ENCODE peak calls at places on chromosomes 1 and 21, in five cellular contexts. M is neural progenitor cell, P is mammary epithelial cell, V is hepatocyte, B is H9. G is an unnamed sample.
A peak's percentile ranks its signal among the peaks of the same experiment; 100 is the strongest.

GRCh38 chr1:67464741-67465140 is 34.5 kb upstream of the SERBP1 start:
- DNase-seq in M (no peak), P (no peak), V (no peak), B (no peak), G (no peak)

GRCh38 chr1:184359909-184360308 is 26.9 kb upstream of the C1orf21 start:
- DNase-seq in M (no peak), P (peak; percentile 13), V (no peak), B (no peak), G (no peak)

GRCh38 chr1:61322769-61323168 is 240.4 kb downstream of the NFIA start:
- DNase-seq in M (no peak), P (peak; percentile 77), V (no peak), B (no peak), G (no peak)

GRCh38 chr1:83839566-83840173 is 159.3 kb downstream of the TTLL7 start:
- DNase-seq in M (no peak), P (peak; percentile 7), V (no peak), B (no peak), G (no peak)

GRCh38 chr1:212607206-212607923 is 1.2 kb upstream of the ATF3 start:
- DNase-seq in M (peak; percentile 47), P (peak; percentile 46), V (no peak), B (no peak), G (no peak)

GRCh38 chr1:193769609-193770008 is 583.2 kb upstream of the B3GALT2 start:
- DNase-seq in M (no peak), P (no peak), V (no peak), B (no peak), G (no peak)

GRCh38 chr1:14071581-14071980 is 371.6 kb downstream of the PRDM2 start:
- DNase-seq in M (no peak), P (no peak), V (no peak), B (no peak), G (peak; percentile 21)

GRCh38 chr1:108050134-108050533 is 85.2 kb upstream of the VAV3 start:
- DNase-seq in M (no peak), P (no peak), V (no peak), B (no peak), G (no peak)

GRCh38 chr1:170073893-170074249 is 624 bp downstream of the KIFAP3 start:
- DNase-seq in M (no peak), P (no peak), V (peak; percentile 11), B (no peak), G (no peak)

GRCh38 chr1:153752561-153753195 is 22.5 kb upstream of the SLC27A3 start:
- DNase-seq in M (no peak), P (no peak), V (peak; percentile 52), B (no peak), G (peak; percentile 82)

GRCh38 chr1:23478896-23479790 is 4.8 kb downstream of the ASAP3 start:
- DNase-seq in M (no peak), P (no peak), V (peak; percentile 76), B (no peak), G (peak; percentile 78)

GRCh38 chr1:236605030-236605806 is 902 bp upstream of the HEATR1 start:
- DNase-seq in M (no peak), P (no peak), V (no peak), B (no peak), G (no peak)

GRCh38 chr1:178540646-178541045 is 27.7 kb downstream of the TEX35 start:
- DNase-seq in M (no peak), P (peak; percentile 36), V (peak; percentile 64), B (no peak), G (peak; percentile 73)

GRCh38 chr1:238052496-238053266 is 162.0 kb upstream of the ZP4 start:
- DNase-seq in M (no peak), P (peak; percentile 68), V (no peak), B (no peak), G (peak; percentile 14)

GRCh38 chr1:247448107-247448778 is 9.7 kb downstream of the OR2B11 start:
- DNase-seq in M (peak; percentile 56), P (peak; percentile 31), V (peak; percentile 63), B (peak; percentile 86), G (peak; percentile 35)

GRCh38 chr1:82829527-82829926 is 1028.8 kb downstream of the ADGRL2 start:
- DNase-seq in M (no peak), P (no peak), V (no peak), B (no peak), G (no peak)

GRCh38 chr1:116150368-116150767 is 39.2 kb downstream of the MAB21L3 start:
- DNase-seq in M (no peak), P (no peak), V (no peak), B (no peak), G (no peak)

GRCh38 chr1:214850432-214851010 is 232.0 kb upstream of the KCNK2 start:
- DNase-seq in M (no peak), P (peak; percentile 26), V (no peak), B (no peak), G (peak; percentile 54)

GRCh38 chr1:55703726-55704363 is 488.7 kb upstream of the USP24 start:
- DNase-seq in M (no peak), P (no peak), V (no peak), B (no peak), G (no peak)

GRCh38 chr1:185745165-185745564 is 11.0 kb downstream of the HMCN1 start:
- DNase-seq in M (no peak), P (no peak), V (no peak), B (no peak), G (no peak)

GRCh38 chr1:89894210-89894668 is 73.4 kb downstream of the LRRC8D start:
- DNase-seq in M (no peak), P (peak; percentile 47), V (no peak), B (no peak), G (peak; percentile 90)

GRCh38 chr1:21350132-21350885 is 60.0 kb upstream of the ECE1 start:
- DNase-seq in M (peak; percentile 40), P (peak; percentile 45), V (no peak), B (no peak), G (peak; percentile 28)

GRCh38 chr21:45073301-45074047 is 906 bp upstream of the ADARB1 start:
- DNase-seq in M (peak; percentile 66), P (no peak), V (peak; percentile 64), B (no peak), G (no peak)

GRCh38 chr1:236400061-236400638 is 6.1 kb downstream of the EDARADD start:
- DNase-seq in M (peak; percentile 63), P (no peak), V (no peak), B (peak; percentile 47), G (no peak)

GRCh38 chr1:160862151-160863061 is at the start of gene CD244:
- DNase-seq in M (no peak), P (peak; percentile 25), V (peak; percentile 28), B (peak; percentile 43), G (no peak)

GRCh38 chr1:204359474-204360255 is at the start of gene PLEKHA6:
- DNase-seq in M (peak; percentile 71), P (no peak), V (peak; percentile 52), B (no peak), G (peak; percentile 16)

GRCh38 chr1:218557731-218558130 is 212.6 kb downstream of the TGFB2 start:
- DNase-seq in M (no peak), P (peak; percentile 61), V (peak; percentile 21), B (peak; percentile 29), G (peak; percentile 40)

GRCh38 chr1:214101828-214102227 is 114.1 kb downstream of the PROX1 start:
- DNase-seq in M (no peak), P (no peak), V (no peak), B (no peak), G (no peak)

GRCh38 chr1:2288816-2289536 is 60.9 kb downstream of the SKI start:
- DNase-seq in M (no peak), P (no peak), V (no peak), B (no peak), G (no peak)

GRCh38 chr1:232988572-232989040 is 38.2 kb downstream of the NTPCR start:
- DNase-seq in M (no peak), P (peak; percentile 57), V (no peak), B (no peak), G (peak; percentile 98)

GRCh38 chr1:240310226-240310925 is 218.7 kb downstream of the FMN2 start:
- DNase-seq in M (no peak), P (no peak), V (no peak), B (no peak), G (peak; percentile 86)

GRCh38 chr1:87328121-87329050 is at the start of gene LMO4:
- DNase-seq in M (peak; percentile 98), P (peak; percentile 98), V (peak; percentile 97), B (peak; percentile 97), G (peak; percentile 97)

GRCh38 chr1:55877440-55878232 is 662.5 kb upstream of the USP24 start:
- DNase-seq in M (no peak), P (no peak), V (peak; percentile 27), B (no peak), G (no peak)

GRCh38 chr1:31203215-31203614 is 36.5 kb downstream of the NKAIN1 start:
- DNase-seq in M (no peak), P (peak; percentile 65), V (no peak), B (no peak), G (peak; percentile 48)

GRCh38 chr1:206738370-206739366 is 31.9 kb upstream of the IL19 start:
- DNase-seq in M (peak; percentile 29), P (peak; percentile 32), V (no peak), B (peak; percentile 49), G (no peak)
- TF ChIP-seq CTCF in M (peak; percentile 52), P (peak; percentile 60), V (peak; percentile 32), B (peak; percentile 62), G (peak; percentile 34)

GRCh38 chr1:180934563-180934962 is 21.9 kb downstream of the KIAA1614 start:
- DNase-seq in M (no peak), P (no peak), V (no peak), B (no peak), G (no peak)

GRCh38 chr1:180936110-180937011 is 23.7 kb downstream of the KIAA1614 start:
- DNase-seq in M (no peak), P (no peak), V (no peak), B (no peak), G (no peak)

GRCh38 chr1:180937624-180938225 is 25.0 kb downstream of the KIAA1614 start:
- DNase-seq in M (no peak), P (no peak), V (no peak), B (no peak), G (no peak)

GRCh38 chr1:180937012-180937372 is 24.3 kb downstream of the KIAA1614 start:
- DNase-seq in M (no peak), P (no peak), V (no peak), B (no peak), G (no peak)

GRCh38 chr1:180935326-180936109 is 22.8 kb downstream of the KIAA1614 start:
- DNase-seq in M (peak; percentile 39), P (no peak), V (peak; percentile 53), B (no peak), G (no peak)
- H3K4me2 ChIP-seq in M (no peak overlapping the region), P (no peak overlapping the region), V (no peak overlapping the region), B (no peak overlapping the region), G (no peak overlapping the region)

GRCh38 chr1:39136635-39137034 is 67.9 kb upstream of the MACF1 start:
- DNase-seq in M (no peak), P (no peak), V (no peak), B (no peak), G (no peak)
- TF ChIP-seq CTCF in M (no peak), P (no peak), V (peak; percentile 21), B (no peak), G (no peak)

GRCh38 chr1:100760511-100760910 is 41.0 kb downstream of the VCAM1 start:
- DNase-seq in M (no peak), P (no peak), V (no peak), B (no peak), G (no peak)
- H3K4me2 ChIP-seq in M (no peak overlapping the region), P (no peak overlapping the region), V (no peak overlapping the region), B (no peak overlapping the region), G (no peak overlapping the region)